ENCODE peak calls at places on chromosomes 11 and 22, in ten cellular contexts. One of them, this sample, is unnamed.

GRCh38 chr11:16195659-16196058 is 160.7 kb downstream of the SOX6 start:
- DNase-seq in stimulated activated CD8-positive, alpha-beta memory T cell treated with anti-CD3 and anti-CD28 coated beads, Interleukin-4, amount 100 ng/mL, for 4 hours: no peak
- DNase-seq in astrocyte of the hippocampus: peak
- DNase-seq in NAMALWA: no peak
- DNase-seq in NCI-H2081: no peak
- DNase-seq in astrocyte of the cerebellum: peak
- DNase-seq in stimulated activated CD4-positive, alpha-beta T cell treated with anti-CD3 and anti-CD28 coated beads, Interleukin-1b, Interleukin-23, amount 100 ng/mL, for 4 hours: no peak
- DNase-seq in ACHN: no peak
- DNase-seq in T-cell: no peak
- DNase-seq in heart left ventricle: no peak
- DNase-seq in this sample: no peak

GRCh38 chr22:27972732-27973698 is 54.0 kb upstream of the PITPNB start:
- DNase-seq in stimulated activated CD8-positive, alpha-beta memory T cell treated with anti-CD3 and anti-CD28 coated beads, Interleukin-4, amount 100 ng/mL, for 4 hours: no peak
- DNase-seq in astrocyte of the hippocampus: no peak
- DNase-seq in NAMALWA: no peak
- DNase-seq in NCI-H2081: no peak
- DNase-seq in astrocyte of the cerebellum: no peak
- DNase-seq in stimulated activated CD4-positive, alpha-beta T cell treated with anti-CD3 and anti-CD28 coated beads, Interleukin-1b, Interleukin-23, amount 100 ng/mL, for 4 hours: no peak
- DNase-seq in ACHN: no peak
- DNase-seq in T-cell: no peak
- DNase-seq in heart left ventricle: no peak
- DNase-seq in this sample: no peak

GRCh38 chr11:67371549-67372231 is 1.7 kb downstream of the CLCF1 start:
- DNase-seq in stimulated activated CD8-positive, alpha-beta memory T cell treated with anti-CD3 and anti-CD28 coated beads, Interleukin-4, amount 100 ng/mL, for 4 hours: no peak
- DNase-seq in astrocyte of the hippocampus: peak
- DNase-seq in NAMALWA: peak
- DNase-seq in NCI-H2081: no peak
- DNase-seq in astrocyte of the cerebellum: no peak
- DNase-seq in stimulated activated CD4-positive, alpha-beta T cell treated with anti-CD3 and anti-CD28 coated beads, Interleukin-1b, Interleukin-23, amount 100 ng/mL, for 4 hours: no peak
- DNase-seq in ACHN: peak
- DNase-seq in T-cell: no peak
- DNase-seq in heart left ventricle: no peak
- DNase-seq in this sample: peak

GRCh38 chr11:27545946-27546345 is 39.4 kb upstream of the LIN7C start:
- DNase-seq in stimulated activated CD8-positive, alpha-beta memory T cell treated with anti-CD3 and anti-CD28 coated beads, Interleukin-4, amount 100 ng/mL, for 4 hours: no peak
- DNase-seq in astrocyte of the hippocampus: no peak
- DNase-seq in NAMALWA: no peak
- DNase-seq in NCI-H2081: no peak
- DNase-seq in astrocyte of the cerebellum: no peak
- DNase-seq in stimulated activated CD4-positive, alpha-beta T cell treated with anti-CD3 and anti-CD28 coated beads, Interleukin-1b, Interleukin-23, amount 100 ng/mL, for 4 hours: no peak
- DNase-seq in ACHN: no peak
- DNase-seq in T-cell: no peak
- DNase-seq in heart left ventricle: no peak
- DNase-seq in this sample: peak

GRCh38 chr22:36481393-36482168 is at the start of gene TXN2:
- DNase-seq in stimulated activated CD8-positive, alpha-beta memory T cell treated with anti-CD3 and anti-CD28 coated beads, Interleukin-4, amount 100 ng/mL, for 4 hours: peak
- DNase-seq in astrocyte of the hippocampus: peak
- DNase-seq in NAMALWA: peak
- DNase-seq in NCI-H2081: peak
- DNase-seq in astrocyte of the cerebellum: peak
- DNase-seq in stimulated activated CD4-positive, alpha-beta T cell treated with anti-CD3 and anti-CD28 coated beads, Interleukin-1b, Interleukin-23, amount 100 ng/mL, for 4 hours: peak
- DNase-seq in ACHN: peak
- DNase-seq in T-cell: peak
- DNase-seq in heart left ventricle: peak
- DNase-seq in this sample: peak

GRCh38 chr11:126948563-126948962 is 52.0 kb downstream of the KIRREL3 start:
- DNase-seq in stimulated activated CD8-positive, alpha-beta memory T cell treated with anti-CD3 and anti-CD28 coated beads, Interleukin-4, amount 100 ng/mL, for 4 hours: no peak
- DNase-seq in astrocyte of the hippocampus: no peak
- DNase-seq in NAMALWA: no peak
- DNase-seq in NCI-H2081: no peak
- DNase-seq in astrocyte of the cerebellum: no peak
- DNase-seq in stimulated activated CD4-positive, alpha-beta T cell treated with anti-CD3 and anti-CD28 coated beads, Interleukin-1b, Interleukin-23, amount 100 ng/mL, for 4 hours: no peak
- DNase-seq in ACHN: no peak
- DNase-seq in T-cell: no peak
- DNase-seq in heart left ventricle: no peak
- DNase-seq in this sample: no peak

GRCh38 chr22:44214187-44214586 is 33.5 kb downstream of the PARVG start:
- DNase-seq in stimulated activated CD8-positive, alpha-beta memory T cell treated with anti-CD3 and anti-CD28 coated beads, Interleukin-4, amount 100 ng/mL, for 4 hours: no peak
- DNase-seq in astrocyte of the hippocampus: no peak
- DNase-seq in NAMALWA: no peak
- DNase-seq in NCI-H2081: no peak
- DNase-seq in astrocyte of the cerebellum: no peak
- DNase-seq in stimulated activated CD4-positive, alpha-beta T cell treated with anti-CD3 and anti-CD28 coated beads, Interleukin-1b, Interleukin-23, amount 100 ng/mL, for 4 hours: no peak
- DNase-seq in ACHN: no peak
- DNase-seq in T-cell: no peak
- DNase-seq in heart left ventricle: no peak
- DNase-seq in this sample: no peak

GRCh38 chr11:102343789-102344188 is 3.2 kb upstream of the BIRC2 start:
- DNase-seq in stimulated activated CD8-positive, alpha-beta memory T cell treated with anti-CD3 and anti-CD28 coated beads, Interleukin-4, amount 100 ng/mL, for 4 hours: no peak
- DNase-seq in astrocyte of the hippocampus: no peak
- DNase-seq in NAMALWA: no peak
- DNase-seq in NCI-H2081: no peak
- DNase-seq in astrocyte of the cerebellum: no peak
- DNase-seq in stimulated activated CD4-positive, alpha-beta T cell treated with anti-CD3 and anti-CD28 coated beads, Interleukin-1b, Interleukin-23, amount 100 ng/mL, for 4 hours: no peak
- DNase-seq in ACHN: no peak
- DNase-seq in T-cell: no peak
- DNase-seq in heart left ventricle: no peak
- DNase-seq in this sample: no peak

GRCh38 chr11:110174645-110175310 is 81.6 kb downstream of the ZC3H12C start:
- DNase-seq in stimulated activated CD8-positive, alpha-beta memory T cell treated with anti-CD3 and anti-CD28 coated beads, Interleukin-4, amount 100 ng/mL, for 4 hours: no peak
- DNase-seq in astrocyte of the hippocampus: peak
- DNase-seq in NAMALWA: no peak
- DNase-seq in NCI-H2081: peak
- DNase-seq in astrocyte of the cerebellum: no peak
- DNase-seq in stimulated activated CD4-positive, alpha-beta T cell treated with anti-CD3 and anti-CD28 coated beads, Interleukin-1b, Interleukin-23, amount 100 ng/mL, for 4 hours: no peak
- DNase-seq in ACHN: peak
- DNase-seq in T-cell: no peak
- DNase-seq in heart left ventricle: no peak
- DNase-seq in this sample: no peak

GRCh38 chr11:80929406-80929805 is 1488.6 kb upstream of the TENM4 start:
- DNase-seq in stimulated activated CD8-positive, alpha-beta memory T cell treated with anti-CD3 and anti-CD28 coated beads, Interleukin-4, amount 100 ng/mL, for 4 hours: no peak
- DNase-seq in astrocyte of the hippocampus: no peak
- DNase-seq in NAMALWA: no peak
- DNase-seq in NCI-H2081: no peak
- DNase-seq in astrocyte of the cerebellum: no peak
- DNase-seq in stimulated activated CD4-positive, alpha-beta T cell treated with anti-CD3 and anti-CD28 coated beads, Interleukin-1b, Interleukin-23, amount 100 ng/mL, for 4 hours: no peak
- DNase-seq in ACHN: no peak
- DNase-seq in T-cell: no peak
- DNase-seq in heart left ventricle: no peak
- DNase-seq in this sample: no peak

GRCh38 chr11:7981758-7982157 is 5.4 kb upstream of the EIF3F start:
- DNase-seq in stimulated activated CD8-positive, alpha-beta memory T cell treated with anti-CD3 and anti-CD28 coated beads, Interleukin-4, amount 100 ng/mL, for 4 hours: no peak
- DNase-seq in astrocyte of the hippocampus: no peak
- DNase-seq in NAMALWA: no peak
- DNase-seq in NCI-H2081: no peak
- DNase-seq in astrocyte of the cerebellum: no peak
- DNase-seq in stimulated activated CD4-positive, alpha-beta T cell treated with anti-CD3 and anti-CD28 coated beads, Interleukin-1b, Interleukin-23, amount 100 ng/mL, for 4 hours: no peak
- DNase-seq in ACHN: no peak
- DNase-seq in T-cell: no peak
- DNase-seq in heart left ventricle: no peak
- DNase-seq in this sample: no peak

GRCh38 chr11:16889905-16890304 is 124.3 kb downstream of the PLEKHA7 start:
- DNase-seq in stimulated activated CD8-positive, alpha-beta memory T cell treated with anti-CD3 and anti-CD28 coated beads, Interleukin-4, amount 100 ng/mL, for 4 hours: no peak
- DNase-seq in astrocyte of the hippocampus: no peak
- DNase-seq in NAMALWA: no peak
- DNase-seq in NCI-H2081: no peak
- DNase-seq in astrocyte of the cerebellum: no peak
- DNase-seq in stimulated activated CD4-positive, alpha-beta T cell treated with anti-CD3 and anti-CD28 coated beads, Interleukin-1b, Interleukin-23, amount 100 ng/mL, for 4 hours: no peak
- DNase-seq in ACHN: no peak
- DNase-seq in T-cell: no peak
- DNase-seq in heart left ventricle: no peak
- DNase-seq in this sample: no peak

GRCh38 chr22:27816552-27816951 is 15.0 kb upstream of the MN1 start:
- DNase-seq in stimulated activated CD8-positive, alpha-beta memory T cell treated with anti-CD3 and anti-CD28 coated beads, Interleukin-4, amount 100 ng/mL, for 4 hours: no peak
- DNase-seq in astrocyte of the hippocampus: no peak
- DNase-seq in NAMALWA: no peak
- DNase-seq in NCI-H2081: no peak
- DNase-seq in astrocyte of the cerebellum: no peak
- DNase-seq in stimulated activated CD4-positive, alpha-beta T cell treated with anti-CD3 and anti-CD28 coated beads, Interleukin-1b, Interleukin-23, amount 100 ng/mL, for 4 hours: no peak
- DNase-seq in ACHN: no peak
- DNase-seq in T-cell: no peak
- DNase-seq in heart left ventricle: no peak
- DNase-seq in this sample: no peak

GRCh38 chr11:123291201-123291869 is 96.3 kb upstream of the CLMP start:
- DNase-seq in stimulated activated CD8-positive, alpha-beta memory T cell treated with anti-CD3 and anti-CD28 coated beads, Interleukin-4, amount 100 ng/mL, for 4 hours: no peak
- DNase-seq in astrocyte of the hippocampus: no peak
- DNase-seq in NAMALWA: no peak
- DNase-seq in NCI-H2081: no peak
- DNase-seq in astrocyte of the cerebellum: no peak
- DNase-seq in stimulated activated CD4-positive, alpha-beta T cell treated with anti-CD3 and anti-CD28 coated beads, Interleukin-1b, Interleukin-23, amount 100 ng/mL, for 4 hours: no peak
- DNase-seq in ACHN: no peak
- DNase-seq in T-cell: no peak
- DNase-seq in heart left ventricle: no peak
- DNase-seq in this sample: no peak

GRCh38 chr11:109236188-109236587 is 185.8 kb upstream of the C11orf87 start:
- DNase-seq in stimulated activated CD8-positive, alpha-beta memory T cell treated with anti-CD3 and anti-CD28 coated beads, Interleukin-4, amount 100 ng/mL, for 4 hours: no peak
- DNase-seq in astrocyte of the hippocampus: no peak
- DNase-seq in NAMALWA: no peak
- DNase-seq in NCI-H2081: no peak
- DNase-seq in astrocyte of the cerebellum: no peak
- DNase-seq in stimulated activated CD4-positive, alpha-beta T cell treated with anti-CD3 and anti-CD28 coated beads, Interleukin-1b, Interleukin-23, amount 100 ng/mL, for 4 hours: no peak
- DNase-seq in ACHN: no peak
- DNase-seq in T-cell: no peak
- DNase-seq in heart left ventricle: no peak
- DNase-seq in this sample: no peak

GRCh38 chr11:109789911-109790310 is 303.3 kb upstream of the ZC3H12C start:
- DNase-seq in stimulated activated CD8-positive, alpha-beta memory T cell treated with anti-CD3 and anti-CD28 coated beads, Interleukin-4, amount 100 ng/mL, for 4 hours: no peak
- DNase-seq in astrocyte of the hippocampus: peak
- DNase-seq in NAMALWA: no peak
- DNase-seq in NCI-H2081: no peak
- DNase-seq in astrocyte of the cerebellum: no peak
- DNase-seq in stimulated activated CD4-positive, alpha-beta T cell treated with anti-CD3 and anti-CD28 coated beads, Interleukin-1b, Interleukin-23, amount 100 ng/mL, for 4 hours: no peak
- DNase-seq in ACHN: no peak
- DNase-seq in T-cell: no peak
- DNase-seq in heart left ventricle: no peak
- DNase-seq in this sample: no peak

GRCh38 chr11:77109236-77110019 is 6.8 kb downstream of the OMP start:
- DNase-seq in stimulated activated CD8-positive, alpha-beta memory T cell treated with anti-CD3 and anti-CD28 coated beads, Interleukin-4, amount 100 ng/mL, for 4 hours: no peak
- DNase-seq in astrocyte of the hippocampus: peak
- DNase-seq in NAMALWA: peak
- DNase-seq in NCI-H2081: peak
- DNase-seq in astrocyte of the cerebellum: no peak
- DNase-seq in stimulated activated CD4-positive, alpha-beta T cell treated with anti-CD3 and anti-CD28 coated beads, Interleukin-1b, Interleukin-23, amount 100 ng/mL, for 4 hours: no peak
- DNase-seq in ACHN: peak
- DNase-seq in T-cell: no peak
- DNase-seq in heart left ventricle: no peak
- DNase-seq in this sample: no peak

GRCh38 chr11:40149721-40150120 is 1309.7 kb downstream of the LRRC4C start:
- DNase-seq in stimulated activated CD8-positive, alpha-beta memory T cell treated with anti-CD3 and anti-CD28 coated beads, Interleukin-4, amount 100 ng/mL, for 4 hours: no peak
- DNase-seq in astrocyte of the hippocampus: peak
- DNase-seq in NAMALWA: no peak
- DNase-seq in NCI-H2081: no peak
- DNase-seq in astrocyte of the cerebellum: peak
- DNase-seq in stimulated activated CD4-positive, alpha-beta T cell treated with anti-CD3 and anti-CD28 coated beads, Interleukin-1b, Interleukin-23, amount 100 ng/mL, for 4 hours: no peak
- DNase-seq in ACHN: no peak
- DNase-seq in T-cell: no peak
- DNase-seq in heart left ventricle: no peak
- DNase-seq in this sample: no peak

GRCh38 chr22:38347181-38347943 is 30.1 kb upstream of the CSNK1E start:
- DNase-seq in stimulated activated CD8-positive, alpha-beta memory T cell treated with anti-CD3 and anti-CD28 coated beads, Interleukin-4, amount 100 ng/mL, for 4 hours: no peak
- DNase-seq in astrocyte of the hippocampus: no peak
- DNase-seq in NAMALWA: no peak
- DNase-seq in NCI-H2081: no peak
- DNase-seq in astrocyte of the cerebellum: no peak
- DNase-seq in stimulated activated CD4-positive, alpha-beta T cell treated with anti-CD3 and anti-CD28 coated beads, Interleukin-1b, Interleukin-23, amount 100 ng/mL, for 4 hours: no peak
- DNase-seq in ACHN: no peak
- DNase-seq in T-cell: no peak
- DNase-seq in heart left ventricle: peak
- DNase-seq in this sample: no peak

GRCh38 chr11:81112718-81113117 is 1620.9 kb downstream of the FAM181B start:
- DNase-seq in stimulated activated CD8-positive, alpha-beta memory T cell treated with anti-CD3 and anti-CD28 coated beads, Interleukin-4, amount 100 ng/mL, for 4 hours: no peak
- DNase-seq in astrocyte of the hippocampus: no peak
- DNase-seq in NAMALWA: no peak
- DNase-seq in NCI-H2081: no peak
- DNase-seq in astrocyte of the cerebellum: no peak
- DNase-seq in stimulated activated CD4-positive, alpha-beta T cell treated with anti-CD3 and anti-CD28 coated beads, Interleukin-1b, Interleukin-23, amount 100 ng/mL, for 4 hours: no peak
- DNase-seq in ACHN: no peak
- DNase-seq in T-cell: no peak
- DNase-seq in heart left ventricle: no peak
- DNase-seq in this sample: peak

GRCh38 chr22:36411589-36412258 is 24.0 kb upstream of the MYH9 start:
- DNase-seq in stimulated activated CD8-positive, alpha-beta memory T cell treated with anti-CD3 and anti-CD28 coated beads, Interleukin-4, amount 100 ng/mL, for 4 hours: no peak
- DNase-seq in astrocyte of the hippocampus: no peak
- DNase-seq in NAMALWA: peak
- DNase-seq in NCI-H2081: peak
- DNase-seq in astrocyte of the cerebellum: no peak
- DNase-seq in stimulated activated CD4-positive, alpha-beta T cell treated with anti-CD3 and anti-CD28 coated beads, Interleukin-1b, Interleukin-23, amount 100 ng/mL, for 4 hours: no peak
- DNase-seq in ACHN: no peak
- DNase-seq in T-cell: no peak
- DNase-seq in heart left ventricle: no peak
- DNase-seq in this sample: no peak

GRCh38 chr11:116193321-116194114 is 579.3 kb downstream of the BUD13 start:
- DNase-seq in stimulated activated CD8-positive, alpha-beta memory T cell treated with anti-CD3 and anti-CD28 coated beads, Interleukin-4, amount 100 ng/mL, for 4 hours: no peak
- DNase-seq in astrocyte of the hippocampus: peak
- DNase-seq in NAMALWA: no peak
- DNase-seq in NCI-H2081: no peak
- DNase-seq in astrocyte of the cerebellum: peak
- DNase-seq in stimulated activated CD4-positive, alpha-beta T cell treated with anti-CD3 and anti-CD28 coated beads, Interleukin-1b, Interleukin-23, amount 100 ng/mL, for 4 hours: no peak
- DNase-seq in ACHN: peak
- DNase-seq in T-cell: no peak
- DNase-seq in heart left ventricle: no peak
- DNase-seq in this sample: no peak

GRCh38 chr22:36552300-36552699 is 23.3 kb upstream of the EIF3D start:
- DNase-seq in stimulated activated CD8-positive, alpha-beta memory T cell treated with anti-CD3 and anti-CD28 coated beads, Interleukin-4, amount 100 ng/mL, for 4 hours: no peak
- DNase-seq in astrocyte of the hippocampus: no peak
- DNase-seq in NAMALWA: peak
- DNase-seq in NCI-H2081: peak
- DNase-seq in astrocyte of the cerebellum: no peak
- DNase-seq in stimulated activated CD4-positive, alpha-beta T cell treated with anti-CD3 and anti-CD28 coated beads, Interleukin-1b, Interleukin-23, amount 100 ng/mL, for 4 hours: no peak
- DNase-seq in ACHN: no peak
- DNase-seq in T-cell: no peak
- DNase-seq in heart left ventricle: no peak
- DNase-seq in this sample: peak

This sample was measured in OCI-M1.